ENCODE peak calls at places on chromosome 3, in five cellular contexts. M, F, X, O and Y are unnamed samples. For H3K4me1, the result is how much of the 10 kb centered on the place peaks cover.

GRCh38 chr3:38004415-38005075 is 14.0 kb downstream of the VILL start:
- DNase-seq in M (peak), F (peak), X (peak), O (peak), Y (peak)

GRCh38 chr3:6449099-6449498 is 411.8 kb upstream of the GRM7 start:
- DNase-seq in M (no peak), F (no peak), X (no peak), O (no peak), Y (peak)

GRCh38 chr3:179068779-179069530 is 2.7 kb downstream of the ZMAT3 start:
- DNase-seq in M (peak), F (peak), X (peak), O (no peak), Y (no peak)

GRCh38 chr3:188284455-188285212 is 130.7 kb downstream of the LPP start:
- DNase-seq in M (no peak), F (no peak), X (no peak), O (no peak), Y (no peak)

GRCh38 chr3:197354195-197355059 is 56.0 kb upstream of the DLG1 start:
- DNase-seq in M (peak), F (no peak), X (no peak), O (peak), Y (no peak)

GRCh38 chr3:186432189-186432588 is 70.2 kb upstream of the DGKG start:
- DNase-seq in M (no peak), F (no peak), X (no peak), O (no peak), Y (peak)

GRCh38 chr3:156382458-156383346 is 172.2 kb downstream of the SSR3 start:
- DNase-seq in M (peak), F (peak), X (peak), O (peak), Y (no peak)

GRCh38 chr3:6047016-6047415 is 813.9 kb upstream of the GRM7 start:
- DNase-seq in M (no peak), F (no peak), X (no peak), O (no peak), Y (no peak)

GRCh38 chr3:127458698-127459097 is 131.8 kb downstream of the TPRA1 start:
- DNase-seq in M (peak), F (peak), X (no peak), O (no peak), Y (no peak)

GRCh38 chr3:59046839-59047238 is 3.0 kb downstream of the CFAP20DC start:
- DNase-seq in M (no peak), F (no peak), X (no peak), O (no peak), Y (no peak)

GRCh38 chr3:17088602-17089313 is 204.0 kb downstream of the PLCL2 start:
- DNase-seq in M (no peak), F (peak), X (no peak), O (no peak), Y (no peak)

GRCh38 chr3:140204271-140204984 is 269.4 kb downstream of the CLSTN2 start:
- DNase-seq in M (no peak), F (no peak), X (no peak), O (no peak), Y (no peak)

GRCh38 chr3:46812237-46812791 is 50.9 kb downstream of the MYL3 start:
- DNase-seq in M (peak), F (no peak), X (peak), O (peak), Y (no peak)

GRCh38 chr3:85208650-85209049 is 249.9 kb downstream of the CADM2 start:
- DNase-seq in M (no peak), F (no peak), X (no peak), O (no peak), Y (no peak)

GRCh38 chr3:184290331-184290730 is 8.7 kb upstream of the PSMD2 start:
- DNase-seq in M (no peak), F (no peak), X (no peak), O (no peak), Y (no peak)

GRCh38 chr3:121431717-121432517 is 113.9 kb downstream of the POLQ start:
- DNase-seq in M (peak), F (peak), X (no peak), O (no peak), Y (peak)

GRCh38 chr3:190384241-190384863 is 3.6 kb upstream of the CLDN16 start:
- DNase-seq in M (peak), F (no peak), X (peak), O (peak), Y (peak)

GRCh38 chr3:9229886-9230285 is 19.6 kb downstream of the SRGAP3 start:
- DNase-seq in M (no peak), F (no peak), X (no peak), O (no peak), Y (no peak)

GRCh38 chr3:24496529-24497482 is 2.2 kb upstream of the THRB start:
- DNase-seq in M (peak), F (no peak), X (peak), O (peak), Y (no peak)

GRCh38 chr3:175941352-175941751 is 1082.2 kb downstream of the NAALADL2 start:
- DNase-seq in M (peak), F (no peak), X (peak), O (no peak), Y (no peak)

GRCh38 chr3:10554746-10555145 is 49.4 kb upstream of the ATP2B2 start:
- DNase-seq in M (no peak), F (no peak), X (no peak), O (no peak), Y (no peak)

GRCh38 chr3:84755860-84756259 is 202.9 kb upstream of the CADM2 start:
- DNase-seq in M (no peak), F (no peak), X (no peak), O (no peak), Y (no peak)

GRCh38 chr3:156681003-156681402 is 6.6 kb downstream of the TIPARP start:
- DNase-seq in M (peak), F (no peak), X (peak), O (peak), Y (peak)

GRCh38 chr3:174541708-174542107 is 317.4 kb upstream of the NAALADL2 start:
- DNase-seq in M (peak), F (no peak), X (no peak), O (no peak), Y (no peak)

GRCh38 chr3:42755681-42756578 is 17.1 kb downstream of the CCDC13 start:
- DNase-seq in M (peak), F (no peak), X (peak), O (peak), Y (no peak)

GRCh38 chr3:17798000-17798399 is 55.6 kb upstream of the TBC1D5 start:
- DNase-seq in M (no peak), F (no peak), X (peak), O (no peak), Y (no peak)

GRCh38 chr3:40990062-40990456 is 209.2 kb upstream of the CTNNB1 start:
- DNase-seq in M (no peak), F (no peak), X (no peak), O (no peak), Y (no peak)

GRCh38 chr3:197298341-197298857 is at the start of gene DLG1:
- DNase-seq in M (peak), F (peak), X (peak), O (peak), Y (peak)

GRCh38 chr3:175247629-175248028 is 388.5 kb downstream of the NAALADL2 start:
- DNase-seq in M (no peak), F (no peak), X (no peak), O (no peak), Y (no peak)

GRCh38 chr3:55897573-55898224 is 410.6 kb upstream of the WNT5A start:
- DNase-seq in M (no peak), F (no peak), X (peak), O (no peak), Y (peak)

GRCh38 chr3:114902691-114903101 is 244.4 kb downstream of the ZBTB20 start:
- DNase-seq in M (no peak), F (no peak), X (peak), O (no peak), Y (no peak)

GRCh38 chr3:129286081-129286480 is 7.4 kb downstream of the HMCES start:
- DNase-seq in M (peak), F (no peak), X (no peak), O (no peak), Y (no peak)

GRCh38 chr3:57832925-57833324 is 76.8 kb downstream of the SLMAP start:
- DNase-seq in M (no peak), F (no peak), X (no peak), O (no peak), Y (no peak)
- H3K4me1 ChIP-seq in M (under half), F (under half), X (under half), O (under half), Y (under half)

DNA sequence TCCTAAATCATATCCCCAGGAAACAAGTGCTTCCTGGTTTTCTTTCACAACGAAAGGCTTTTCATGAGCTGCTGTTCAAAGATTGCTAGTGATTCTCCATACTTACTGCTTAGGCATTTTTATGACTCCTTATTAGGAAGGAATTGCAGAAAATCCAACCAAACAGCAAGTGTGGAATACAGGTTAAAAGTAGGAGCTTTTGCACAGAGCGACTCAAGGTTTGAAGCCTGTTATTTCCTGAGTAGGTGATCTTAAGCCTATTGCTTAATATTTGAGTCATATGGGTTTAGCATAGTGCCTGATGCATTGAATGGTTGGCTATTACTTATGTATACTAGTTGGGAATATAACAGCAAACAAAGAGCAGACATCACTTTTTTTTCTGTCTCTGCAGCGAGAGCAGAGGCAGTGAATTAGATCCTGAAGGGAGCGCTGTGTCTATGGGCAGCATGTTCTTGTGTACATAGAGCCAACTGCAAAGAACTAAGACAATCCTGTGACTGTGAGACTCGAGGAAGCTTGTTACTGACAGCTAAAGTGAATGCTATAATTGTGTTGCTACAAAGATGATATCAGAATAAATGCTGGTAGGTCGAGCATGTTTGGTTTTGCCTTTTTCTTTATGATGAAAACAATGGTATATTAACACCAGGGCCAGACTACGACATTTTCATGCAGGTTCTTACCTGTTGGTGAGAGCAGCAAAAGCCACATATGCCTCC is 6.3 kb downstream of the TM4SF1 start:
- DNase-seq in M (peak), F (no peak), X (peak), O (no peak), Y (peak)
- TF ChIP-seq CTCF in M (no peak), F (no peak), X (peak), O (no peak), Y (peak)

DNA sequence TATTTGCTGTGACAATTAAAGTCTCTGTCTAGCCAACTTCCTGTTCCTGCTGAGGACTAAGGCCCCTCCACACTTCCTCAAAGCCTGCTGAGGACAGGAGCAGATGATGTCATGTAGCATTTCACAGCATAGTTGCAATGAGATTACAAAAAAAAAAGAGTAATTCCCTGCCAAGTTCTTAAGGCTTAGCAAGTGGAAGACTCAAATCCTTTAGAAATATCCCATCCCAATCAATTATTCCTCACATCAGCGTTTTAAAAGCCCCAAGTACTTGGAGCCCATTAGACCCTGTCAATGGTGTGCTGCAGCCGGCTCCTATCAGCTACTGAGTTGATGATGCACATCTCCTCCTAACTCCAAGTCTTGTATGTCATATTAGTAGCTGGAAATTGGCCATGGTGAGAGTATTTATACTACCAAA is 51.7 kb downstream of the TRANK1 start:
- DNase-seq in M (peak), F (peak), X (peak), O (no peak), Y (no peak)
- H3K27ac ChIP-seq in M (no peak), F (peak), X (no peak), O (peak), Y (no peak)

GRCh38 chr3:61684386-61684785 is 123.0 kb downstream of the PTPRG start:
- DNase-seq in M (no peak), F (no peak), X (no peak), O (no peak), Y (no peak)
- H3K4me1 ChIP-seq in M (under half), F (under half), X (under half), O (under half), Y (under half)

GRCh38 chr3:52907497-52907896 is 10.1 kb upstream of the STIMATE start:
- DNase-seq in M (no peak), F (no peak), X (no peak), O (no peak), Y (no peak)
- TF ChIP-seq CTCF in M (no peak), F (peak), X (no peak), O (no peak), Y (no peak)

GRCh38 chr3:72068621-72069020 is 283.7 kb upstream of the PROK2 start:
- DNase-seq in M (no peak), F (no peak), X (no peak), O (no peak), Y (no peak)
- H3K27ac ChIP-seq in M (no peak), F (no peak), X (no peak), O (no peak), Y (no peak)

GRCh38 chr3:12954180-12954579 is 112.8 kb upstream of the RPL32 start:
- DNase-seq in M (no peak), F (no peak), X (no peak), O (no peak), Y (no peak)
- H3K4me1 ChIP-seq in M (under half), F (under half), X (under half), O (half or more), Y (under half)

DNA sequence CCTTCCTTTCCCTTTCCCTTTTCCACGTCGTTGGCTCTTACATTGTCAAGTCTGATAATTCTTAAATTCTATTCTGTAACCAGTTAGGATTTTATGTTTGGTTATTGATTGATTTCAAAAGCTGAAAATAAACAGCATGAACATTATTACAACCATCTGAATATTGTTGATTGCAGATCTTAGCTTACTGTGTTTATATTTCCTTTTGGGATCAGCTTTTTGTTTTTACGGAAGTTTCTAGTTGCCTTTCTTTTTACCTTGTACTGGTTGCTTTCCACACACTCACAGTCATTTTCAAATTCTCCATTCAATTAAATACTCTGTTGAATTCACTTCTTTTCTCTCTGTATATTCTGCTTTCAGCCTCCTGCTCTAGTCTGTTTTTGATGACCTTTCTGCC is 16.6 kb downstream of the ZNF35 start:
- DNase-seq in M (no peak), F (no peak), X (no peak), O (no peak), Y (no peak)
- TF ChIP-seq CTCF in M (no peak), F (no peak), X (no peak), O (no peak), Y (no peak)

GRCh38 chr3:66038384-66038725 is 363 bp downstream of the MAGI1 start:
- DNase-seq in M (no peak), F (no peak), X (no peak), O (no peak), Y (no peak)

GRCh38 chr3:66037986-66038369 is 740 bp downstream of the MAGI1 start:
- DNase-seq in M (no peak), F (no peak), X (no peak), O (no peak), Y (no peak)

GRCh38 chr3:66035763-66036477 is 2.8 kb downstream of the MAGI1 start:
- DNase-seq in M (peak), F (no peak), X (no peak), O (no peak), Y (no peak)

GRCh38 chr3:66037330-66037985 is 1.3 kb downstream of the MAGI1 start:
- DNase-seq in M (peak), F (no peak), X (peak), O (peak), Y (peak)

DNA sequence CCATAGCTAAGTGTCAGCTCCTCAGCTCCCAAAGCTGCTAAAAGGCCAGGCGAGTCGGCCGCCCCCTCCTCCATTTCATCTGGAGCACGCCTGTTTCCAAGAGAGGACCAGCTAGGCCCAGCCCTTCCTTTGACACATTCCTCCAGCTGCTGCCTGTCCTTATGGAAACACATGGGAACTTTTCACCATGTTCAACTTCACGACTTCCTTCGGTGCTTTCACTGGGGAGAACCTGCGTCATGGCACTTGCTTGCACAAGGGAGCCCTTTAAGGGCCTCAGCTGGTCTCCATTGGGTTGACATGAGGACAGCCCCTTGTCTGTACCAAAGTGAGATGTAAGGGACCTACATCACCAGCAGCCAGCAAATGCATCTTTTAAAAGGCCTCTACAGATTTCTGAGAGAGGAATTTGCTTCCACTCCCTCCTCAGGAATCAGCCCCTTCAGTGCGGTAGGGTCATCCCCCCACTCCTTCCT is 2.1 kb downstream of the MAGI1 start:
- DNase-seq in M (peak), F (no peak), X (no peak), O (peak), Y (no peak)
- H3K27ac ChIP-seq in M (peak), F (no peak), X (peak), O (peak), Y (no peak)